ENCODE peak calls at places on chromosome 1, in seven cellular contexts. I, R, O, W, U, M and H are unnamed samples.

GRCh38 chr1:211468595-211468994 is 23.4 kb downstream of the RD3 start:
- DNase-seq in I (no peak), R (no peak), O (no peak), W (peak), U (no peak), M (no peak), H (no peak)

GRCh38 chr1:175128523-175128922 is 60.9 kb downstream of the TNN start:
- DNase-seq in I (no peak), R (no peak), O (no peak), W (no peak), U (no peak), M (no peak), H (no peak)

GRCh38 chr1:69982992-69983391 is 222.4 kb downstream of the LRRC40 start:
- DNase-seq in I (no peak), R (no peak), O (no peak), W (no peak), U (no peak), M (no peak), H (no peak)

GRCh38 chr1:151828931-151829330 is 2.7 kb downstream of the RORC start:
- DNase-seq in I (no peak), R (peak), O (no peak), W (no peak), U (no peak), M (no peak), H (peak)

GRCh38 chr1:234111458-234112142 is 207.1 kb downstream of the SLC35F3 start:
- DNase-seq in I (peak), R (no peak), O (no peak), W (no peak), U (no peak), M (no peak), H (no peak)

GRCh38 chr1:52504720-52505119 is 48.2 kb downstream of the TUT4 start:
- DNase-seq in I (no peak), R (no peak), O (no peak), W (no peak), U (no peak), M (no peak), H (no peak)

GRCh38 chr1:245370905-245371581 is 216.3 kb downstream of the KIF26B start:
- DNase-seq in I (no peak), R (no peak), O (no peak), W (no peak), U (peak), M (no peak), H (no peak)

GRCh38 chr1:12075195-12076114 is 12.4 kb downstream of the TNFRSF8 start:
- DNase-seq in I (no peak), R (no peak), O (no peak), W (no peak), U (no peak), M (no peak), H (peak)

GRCh38 chr1:244065960-244066388 is 14.9 kb downstream of the ZBTB18 start:
- DNase-seq in I (no peak), R (no peak), O (no peak), W (no peak), U (no peak), M (no peak), H (no peak)

GRCh38 chr1:188689542-188689941 is 1788.1 kb downstream of the BRINP3 start:
- DNase-seq in I (no peak), R (no peak), O (no peak), W (no peak), U (no peak), M (no peak), H (no peak)

GRCh38 chr1:118927826-118928225 is 60.3 kb downstream of the TBX15 start:
- DNase-seq in I (no peak), R (no peak), O (no peak), W (no peak), U (no peak), M (no peak), H (no peak)

GRCh38 chr1:32246888-32247273 is at the start of gene FAM167B:
- DNase-seq in I (no peak), R (no peak), O (no peak), W (peak), U (peak), M (peak), H (no peak)

GRCh38 chr1:237851209-237851845 is 39.4 kb downstream of the ZP4 start:
- DNase-seq in I (peak), R (peak), O (no peak), W (no peak), U (peak), M (no peak), H (no peak)

GRCh38 chr1:169127305-169127704 is 20.8 kb downstream of the ATP1B1 start:
- DNase-seq in I (no peak), R (no peak), O (no peak), W (no peak), U (no peak), M (no peak), H (no peak)

GRCh38 chr1:93001893-93002292 is 40.6 kb upstream of the DIPK1A start:
- DNase-seq in I (no peak), R (no peak), O (peak), W (no peak), U (no peak), M (no peak), H (no peak)

GRCh38 chr1:94721240-94721639 is 98.9 kb upstream of the SLC44A3 start:
- DNase-seq in I (no peak), R (no peak), O (no peak), W (no peak), U (no peak), M (no peak), H (no peak)

GRCh38 chr1:25197982-25198681 is 34.2 kb downstream of the SYF2 start:
- DNase-seq in I (no peak), R (no peak), O (no peak), W (no peak), U (peak), M (no peak), H (no peak)

GRCh38 chr1:154993572-154994268 is at the start of gene LENEP:
- DNase-seq in I (no peak), R (no peak), O (no peak), W (no peak), U (no peak), M (no peak), H (no peak)

GRCh38 chr1:51768971-51769601 is 109.4 kb downstream of the NRDC start:
- DNase-seq in I (peak), R (no peak), O (no peak), W (no peak), U (peak), M (no peak), H (no peak)

GRCh38 chr1:26785611-26786436 is 1.9 kb upstream of the PIGV start:
- DNase-seq in I (no peak), R (no peak), O (no peak), W (no peak), U (peak), M (no peak), H (no peak)

GRCh38 chr1:14519976-14520375 is 78.5 kb upstream of the KAZN start:
- DNase-seq in I (no peak), R (no peak), O (no peak), W (no peak), U (no peak), M (no peak), H (no peak)

GRCh38 chr1:167467126-167467725 is 51.1 kb downstream of the CD247 start:
- DNase-seq in I (no peak), R (no peak), O (no peak), W (peak), U (no peak), M (no peak), H (no peak)

DNA sequence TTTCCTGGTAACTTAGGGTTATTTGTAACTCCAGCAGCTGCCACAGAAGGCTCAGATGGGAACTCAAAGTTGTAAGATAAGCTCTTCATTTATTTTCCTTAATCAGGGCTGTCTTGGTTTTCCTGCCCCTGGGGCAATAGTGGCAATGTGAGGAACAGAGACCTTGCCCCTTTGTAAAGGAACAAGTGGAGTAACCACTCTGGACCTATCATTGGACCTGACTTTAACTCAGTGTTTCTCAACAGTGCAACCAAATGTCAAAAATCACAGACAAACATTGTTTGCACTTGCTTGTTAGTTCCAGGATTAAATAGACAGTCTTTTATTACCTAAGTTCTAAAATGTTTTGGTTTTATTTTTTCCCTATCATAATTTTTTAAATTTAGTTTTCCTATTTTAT is 2.8 kb upstream of the FMO3 start:
- DNase-seq in I (no peak), R (no peak), O (no peak), W (no peak), U (no peak), M (no peak), H (no peak)
- TF ChIP-seq EP300 in I (no peak), R (no peak), O (no peak), W (no peak), U (no peak), M (no peak), H (no peak)

GRCh38 chr1:47104816-47105215 is 32.4 kb upstream of the CYP4A22 start:
- DNase-seq in I (no peak), R (no peak), O (no peak), W (no peak), U (no peak), M (no peak), H (no peak)
- TF ChIP-seq POLR2A in I (no peak), R (no peak), O (no peak), W (no peak), U (no peak), M (no peak), H (no peak)

DNA sequence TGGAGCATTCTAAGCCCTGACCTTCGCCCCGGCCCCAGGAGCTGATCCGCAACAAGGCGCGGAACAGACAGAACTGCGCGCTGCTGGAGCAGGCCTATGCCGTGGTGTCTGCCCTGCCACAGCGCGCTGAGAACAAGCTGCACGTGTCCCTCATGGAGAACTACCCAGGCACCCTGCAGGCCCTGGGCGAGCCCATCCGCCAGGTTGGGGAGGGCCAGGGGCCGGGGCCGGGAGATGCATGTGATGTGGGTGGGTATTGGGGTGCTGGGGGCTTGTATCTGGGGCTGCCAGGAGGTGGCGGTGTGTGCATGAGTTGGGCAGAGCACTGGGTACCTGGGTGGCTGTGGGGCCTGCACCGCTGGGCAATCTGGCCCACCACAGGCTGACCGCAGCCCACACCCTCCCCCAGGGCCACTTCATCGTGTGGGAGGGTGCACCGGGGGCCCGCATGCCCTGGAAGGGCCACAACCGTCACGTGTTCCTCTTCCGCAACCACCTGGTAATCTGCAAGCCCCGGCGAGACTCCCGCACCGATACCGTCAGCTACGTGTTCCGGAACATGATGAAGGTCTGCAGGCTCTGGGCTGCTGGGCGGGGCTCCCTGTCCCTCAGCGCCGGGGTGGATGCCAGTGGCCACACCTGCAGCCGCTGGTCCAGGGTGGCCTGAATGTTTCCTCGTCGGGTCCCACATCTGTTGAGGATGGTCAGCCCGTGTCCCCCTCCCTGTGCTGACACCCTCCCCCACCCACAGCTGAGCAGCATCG is 65.8 kb downstream of the TRIM11 start:
- DNase-seq in I (no peak), R (no peak), O (no peak), W (peak), U (peak), M (peak), H (peak)
- TF ChIP-seq EP300 in I (no peak), R (no peak), O (no peak), W (no peak), U (no peak), M (no peak), H (no peak)

GRCh38 chr1:228836427-228836826 is 101.1 kb downstream of the RHOU start:
- DNase-seq in I (no peak), R (peak), O (no peak), W (no peak), U (peak), M (no peak), H (no peak)
- TF ChIP-seq POLR2A in I (no peak), R (no peak), O (no peak), W (no peak), U (peak), M (no peak), H (no peak)

GRCh38 chr1:74737360-74737759 is 4.4 kb downstream of the TYW3 start:
- DNase-seq in I (no peak), R (no peak), O (no peak), W (no peak), U (no peak), M (no peak), H (no peak)

GRCh38 chr1:74729741-74730478 is 2.9 kb downstream of the CRYZ start:
- DNase-seq in I (peak), R (no peak), O (no peak), W (no peak), U (no peak), M (no peak), H (no peak)

GRCh38 chr1:74733616-74734484 is 898 bp downstream of the TYW3 start:
- DNase-seq in I (peak), R (no peak), O (no peak), W (no peak), U (peak), M (no peak), H (no peak)

GRCh38 chr1:74731399-74732052 is 1.3 kb downstream of the CRYZ start:
- DNase-seq in I (peak), R (peak), O (no peak), W (no peak), U (no peak), M (no peak), H (no peak)

DNA sequence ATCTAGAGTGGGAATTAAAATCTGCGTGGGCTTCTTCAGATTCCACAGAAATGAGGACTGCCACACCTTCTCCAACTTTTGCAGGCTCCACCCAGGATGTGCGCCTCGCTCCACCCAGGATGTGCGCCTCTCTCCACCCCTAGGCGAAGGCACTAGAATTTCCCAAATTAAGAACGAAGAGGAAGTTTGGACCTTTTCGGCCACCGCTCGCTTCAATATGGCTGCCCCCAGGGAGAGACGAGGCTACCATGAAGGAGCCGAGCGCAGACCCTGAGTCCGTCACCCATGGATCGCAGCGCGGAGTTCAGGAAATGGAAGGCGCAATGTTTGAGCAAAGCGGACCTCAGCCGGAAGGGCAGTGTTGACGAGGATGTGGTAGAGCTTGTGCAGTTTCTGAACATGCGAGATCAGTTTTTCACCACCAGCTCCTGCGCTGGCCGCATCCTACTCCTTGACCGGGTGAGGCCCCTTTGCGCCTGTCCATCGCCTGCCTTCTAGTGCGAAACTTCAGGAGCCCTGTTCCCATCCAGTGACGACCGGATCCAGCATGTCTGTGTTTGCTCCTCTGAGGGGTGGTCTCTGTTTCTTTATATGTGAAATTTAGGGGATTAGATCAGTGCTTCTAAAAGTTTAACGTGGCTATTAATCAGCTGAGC is at the start of the genes CRYZ and TYW3:
- DNase-seq in I (peak), R (peak), O (peak), W (peak), U (peak), M (peak), H (peak)
- TF ChIP-seq EP300 in I (no peak), R (no peak), O (no peak), W (peak), U (no peak), M (no peak), H (no peak)

DNA sequence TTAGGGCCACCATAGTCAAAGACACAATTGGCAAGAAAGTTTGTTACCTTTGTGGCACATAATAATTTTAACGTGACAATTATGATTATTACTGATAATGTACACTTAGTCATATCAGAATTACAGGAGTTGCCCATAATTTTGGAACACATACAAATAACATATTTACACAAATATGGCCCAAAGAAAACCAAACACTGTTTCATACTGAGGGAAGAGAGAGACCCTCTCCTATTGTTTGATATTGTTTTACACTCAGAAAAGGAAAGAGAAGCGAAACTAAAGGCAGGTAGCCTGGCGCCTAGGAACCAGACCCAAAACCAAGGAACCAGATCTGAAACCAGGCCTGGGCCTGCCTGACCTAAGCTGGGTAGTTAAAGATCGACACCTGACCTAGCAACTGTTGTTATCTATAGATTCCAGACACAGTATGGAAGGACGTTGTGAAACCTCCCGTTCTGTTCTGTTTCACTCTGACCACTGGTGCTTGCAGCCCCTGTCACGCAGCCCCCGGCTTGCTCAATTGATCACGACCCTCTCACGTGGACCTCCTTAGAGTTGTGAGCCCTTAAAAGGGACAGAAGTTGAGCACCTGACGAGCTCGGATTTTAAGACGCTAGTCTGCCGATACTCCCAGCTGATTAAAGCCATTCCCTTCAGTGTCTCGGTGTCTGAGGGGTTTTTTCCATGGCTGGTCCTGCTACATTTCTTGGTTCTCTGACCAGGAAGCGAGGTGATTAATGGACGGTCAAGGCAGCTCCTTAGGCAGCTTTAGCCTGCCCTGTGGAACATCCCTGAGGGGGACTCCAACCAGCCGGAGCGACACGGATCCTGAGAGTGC is 27.9 kb downstream of the C1orf115 start:
- DNase-seq in I (no peak), R (no peak), O (peak), W (no peak), U (no peak), M (no peak), H (no peak)
- TF ChIP-seq POLR2A in I (no peak), R (no peak), O (no peak), W (no peak), U (no peak), M (no peak), H (no peak)

GRCh38 chr1:117656202-117656641 is 50.4 kb downstream of the TENT5C start:
- DNase-seq in I (no peak), R (peak), O (no peak), W (no peak), U (peak), M (no peak), H (no peak)
- TF ChIP-seq EP300 in I (no peak), R (no peak), O (no peak), W (no peak), U (no peak), M (no peak), H (no peak)

DNA sequence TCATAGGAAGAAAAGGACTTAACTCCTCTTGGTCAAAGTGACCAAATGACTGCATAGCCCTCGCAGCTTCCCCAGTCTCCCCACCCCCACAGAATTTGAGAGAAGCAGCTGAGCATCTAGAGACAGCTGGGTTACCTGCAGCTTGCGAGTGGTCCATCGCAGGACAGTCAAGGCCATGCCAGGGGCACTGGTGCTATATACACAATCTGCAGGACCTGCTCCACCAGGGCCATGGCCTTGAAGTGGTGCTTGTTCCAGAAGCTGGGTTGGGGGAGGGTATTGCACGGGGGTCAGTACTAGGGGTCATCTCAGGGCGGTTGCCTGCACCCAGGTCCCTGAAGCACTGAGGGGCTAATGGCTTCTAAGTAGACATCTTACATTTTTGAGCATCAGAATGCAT is 10.4 kb downstream of the MRTO4 start:
- DNase-seq in I (no peak), R (no peak), O (no peak), W (no peak), U (no peak), M (no peak), H (no peak)
- TF ChIP-seq POLR2A in I (no peak), R (no peak), O (no peak), W (no peak), U (no peak), M (no peak), H (no peak)